ENCODE peak calls at places on chromosomes 2 and 18, in four cellular contexts. One of them, this sample, is unnamed.

GRCh38 chr2:98546186-98546585 is 62.1 kb downstream of the COA5 start:
- DNase-seq in cardiac muscle cell: no peak
- DNase-seq in K562: no peak
- DNase-seq in pancreas: no peak
- DNase-seq in this sample: no peak

GRCh38 chr18:28175047-28175929 is 1.6 kb downstream of the CDH2 start:
- DNase-seq in K562: no peak
- DNase-seq in cardiac muscle cell: peak; percentile 91
- DNase-seq in pancreas: peak; percentile 77
- DNase-seq in this sample: no peak

GRCh38 chr18:29651121-29651675 is 1391.3 kb downstream of the DSC3 start:
- DNase-seq in cardiac muscle cell: no peak
- DNase-seq in K562: no peak
- DNase-seq in pancreas: no peak
- DNase-seq in this sample: peak; percentile 9

GRCh38 chr18:13608791-13609552 is 117.4 kb downstream of the FAM210A start:
- DNase-seq in K562: no peak
- DNase-seq in pancreas: no peak
- DNase-seq in cardiac muscle cell: peak; percentile 30
- DNase-seq in this sample: no peak

GRCh38 chr2:42791606-42792005 is 777 bp downstream of the HAAO start:
- DNase-seq in cardiac muscle cell: no peak
- DNase-seq in pancreas: no peak
- DNase-seq in K562: no peak
- DNase-seq in this sample: no peak

GRCh38 chr2:221095381-221095780 is 476.7 kb downstream of the EPHA4 start:
- DNase-seq in K562: no peak
- DNase-seq in pancreas: no peak
- DNase-seq in cardiac muscle cell: no peak
- DNase-seq in this sample: no peak

GRCh38 chr2:33241072-33241471 is 235.4 kb upstream of the RASGRP3 start:
- DNase-seq in K562: no peak
- DNase-seq in cardiac muscle cell: no peak
- DNase-seq in pancreas: no peak
- DNase-seq in this sample: no peak

GRCh38 chr18:55096261-55097026 is 137.2 kb upstream of the CCDC68 start:
- DNase-seq in pancreas: no peak
- DNase-seq in K562: peak; percentile 17
- DNase-seq in cardiac muscle cell: peak; percentile 41
- DNase-seq in this sample: peak; percentile 38

GRCh38 chr2:109558076-109558882 is 55.5 kb downstream of the SEPTIN10 start:
- DNase-seq in pancreas: no peak
- DNase-seq in cardiac muscle cell: no peak
- DNase-seq in K562: no peak
- DNase-seq in this sample: no peak

GRCh38 chr2:218082586-218083351 is 13.7 kb downstream of the RUFY4 start:
- DNase-seq in cardiac muscle cell: no peak
- DNase-seq in pancreas: peak; percentile 6
- DNase-seq in K562: no peak
- DNase-seq in this sample: no peak

GRCh38 chr2:117972466-117973123 is 41.3 kb downstream of the CCDC93 start:
- DNase-seq in K562: no peak
- DNase-seq in cardiac muscle cell: no peak
- DNase-seq in pancreas: no peak
- DNase-seq in this sample: no peak

GRCh38 chr2:74739733-74740241 is 85.7 kb downstream of the SEMA4F start:
- DNase-seq in K562: no peak
- DNase-seq in pancreas: no peak
- DNase-seq in cardiac muscle cell: peak; percentile 51
- DNase-seq in this sample: no peak

GRCh38 chr2:214591359-214591758 is 180.5 kb downstream of the VWC2L start:
- DNase-seq in pancreas: no peak
- DNase-seq in K562: no peak
- DNase-seq in cardiac muscle cell: no peak
- DNase-seq in this sample: no peak

GRCh38 chr2:38074775-38075435 is 1.0 kb downstream of the CYP1B1 start:
- DNase-seq in pancreas: peak; percentile 74
- DNase-seq in cardiac muscle cell: peak; percentile 75
- DNase-seq in K562: no peak
- DNase-seq in this sample: no peak

GRCh38 chr2:102355526-102356380 is at the start of gene IL18R1:
- DNase-seq in pancreas: peak; percentile 88
- DNase-seq in K562: peak; percentile 82
- DNase-seq in cardiac muscle cell: peak; percentile 86
- DNase-seq in this sample: no peak

GRCh38 chr18:69969491-69969890 is 21.8 kb upstream of the CD226 start:
- DNase-seq in K562: no peak
- DNase-seq in pancreas: no peak
- DNase-seq in cardiac muscle cell: no peak
- DNase-seq in this sample: no peak

GRCh38 chr2:203533696-203534471 is 1.2 kb downstream of the RAPH1 start:
- DNase-seq in cardiac muscle cell: peak; percentile 17
- DNase-seq in K562: peak; percentile 6
- DNase-seq in pancreas: no peak
- DNase-seq in this sample: peak; percentile 45

GRCh38 chr18:77777126-77777525 is 527.5 kb downstream of the GALR1 start:
- DNase-seq in cardiac muscle cell: no peak
- DNase-seq in K562: no peak
- DNase-seq in pancreas: no peak
- DNase-seq in this sample: no peak

GRCh38 chr2:210323003-210323402 is 8.0 kb upstream of the MYL1 start:
- DNase-seq in pancreas: no peak
- DNase-seq in K562: no peak
- DNase-seq in cardiac muscle cell: no peak
- DNase-seq in this sample: no peak

GRCh38 chr2:133848111-133848649 is 279.9 kb upstream of the NCKAP5 start:
- DNase-seq in K562: no peak
- DNase-seq in pancreas: no peak
- DNase-seq in cardiac muscle cell: no peak
- DNase-seq in this sample: no peak

GRCh38 chr2:148935791-148936190 is 60.8 kb downstream of the KIF5C start:
- DNase-seq in cardiac muscle cell: no peak
- DNase-seq in pancreas: no peak
- DNase-seq in K562: no peak
- DNase-seq in this sample: no peak

GRCh38 chr2:45009928-45010705 is 865 bp upstream of the SIX2 start:
- DNase-seq in cardiac muscle cell: peak; percentile 70
- DNase-seq in K562: no peak
- DNase-seq in pancreas: peak; percentile 86
- DNase-seq in this sample: no peak

GRCh38 chr2:168272225-168272624 is 24.8 kb upstream of the STK39 start:
- DNase-seq in pancreas: no peak
- DNase-seq in cardiac muscle cell: peak; percentile 29
- DNase-seq in K562: no peak
- DNase-seq in this sample: no peak

GRCh38 chr18:48790226-48790863 is 160.4 kb downstream of the SMAD7 start:
- DNase-seq in cardiac muscle cell: no peak
- DNase-seq in pancreas: peak; percentile 57
- DNase-seq in K562: no peak
- DNase-seq in this sample: no peak

GRCh38 chr18:49161627-49162026 is 210.9 kb upstream of the SMAD7 start:
- DNase-seq in K562: no peak
- DNase-seq in cardiac muscle cell: no peak
- DNase-seq in pancreas: no peak
- DNase-seq in this sample: peak; percentile 47

GRCh38 chr2:241068136-241068941 is 33.7 kb downstream of the MTERF4 start:
- DNase-seq in K562: no peak
- DNase-seq in pancreas: peak; percentile 32
- DNase-seq in cardiac muscle cell: no peak
- DNase-seq in this sample: no peak

GRCh38 chr2:189624648-189625355 is 36.5 kb upstream of the ASNSD1 start:
- DNase-seq in K562: peak; percentile 13
- DNase-seq in cardiac muscle cell: no peak
- DNase-seq in pancreas: no peak
- DNase-seq in this sample: no peak

GRCh38 chr2:667332-668000 is 9.7 kb downstream of the TMEM18 start:
- DNase-seq in K562: peak; percentile 44
- DNase-seq in cardiac muscle cell: no peak
- DNase-seq in pancreas: no peak
- DNase-seq in this sample: no peak

DNA sequence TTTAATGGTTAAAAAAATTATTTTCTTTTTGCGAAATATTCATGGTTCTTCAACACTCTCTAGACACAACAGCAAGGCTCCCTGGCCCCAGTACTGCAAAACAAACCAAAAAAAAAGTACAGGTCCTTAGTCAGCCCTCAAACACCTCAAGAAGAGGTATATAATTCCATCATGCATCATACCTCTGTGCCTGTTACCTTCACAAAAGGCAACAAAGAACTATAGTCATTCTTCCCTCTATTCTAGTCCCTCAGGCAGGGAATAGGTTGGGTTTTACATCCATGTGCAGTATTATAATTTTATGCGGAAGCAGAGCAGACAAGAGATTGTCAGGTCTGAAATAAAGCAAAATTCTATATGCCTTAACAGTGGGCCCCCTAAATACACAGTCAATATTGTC is 8.5 kb downstream of the NFE2L2 start:
- DNase-seq in pancreas: no peak
- DNase-seq in cardiac muscle cell: no peak
- DNase-seq in K562: no peak
- DNase-seq in this sample: no peak
- H3K4me3 ChIP-seq in pancreas: no peak overlapping the region
- H3K4me3 ChIP-seq in cardiac muscle cell: no peak overlapping the region
- H3K4me3 ChIP-seq in K562: no peak overlapping the region
- H3K4me3 ChIP-seq in this sample: no peak overlapping the region

GRCh38 chr2:6791682-6792081 is 74.0 kb downstream of the CMPK2 start:
- DNase-seq in pancreas: no peak
- DNase-seq in cardiac muscle cell: no peak
- DNase-seq in K562: peak; percentile 26
- DNase-seq in this sample: no peak
- TF ChIP-seq CTCF in pancreas: no peak
- TF ChIP-seq CTCF in cardiac muscle cell: no peak
- TF ChIP-seq CTCF in K562: peak; percentile 43
- TF ChIP-seq CTCF in this sample: peak; percentile 7

GRCh38 chr18:35616664-35617423 is 35.3 kb downstream of the GALNT1 start:
- DNase-seq in pancreas: no peak
- DNase-seq in K562: peak; percentile 29
- DNase-seq in cardiac muscle cell: no peak
- DNase-seq in this sample: peak; percentile 75
- H3K4me3 ChIP-seq in pancreas: no peak overlapping the region
- H3K4me3 ChIP-seq in K562: no peak overlapping the region
- H3K4me3 ChIP-seq in cardiac muscle cell: no peak overlapping the region
- H3K4me3 ChIP-seq in this sample: no peak overlapping the region

GRCh38 chr2:62795341-62795740 is 89.8 kb downstream of the EHBP1 start:
- DNase-seq in K562: no peak
- DNase-seq in cardiac muscle cell: no peak
- DNase-seq in pancreas: no peak
- DNase-seq in this sample: no peak
- TF ChIP-seq CTCF in K562: no peak
- TF ChIP-seq CTCF in cardiac muscle cell: no peak
- TF ChIP-seq CTCF in pancreas: no peak
- TF ChIP-seq CTCF in this sample: no peak

GRCh38 chr2:200713704-200714064 is 98.0 kb upstream of the BZW1 start:
- DNase-seq in pancreas: no peak
- DNase-seq in cardiac muscle cell: no peak
- DNase-seq in K562: no peak
- DNase-seq in this sample: no peak
- H3K4me3 ChIP-seq in pancreas: no peak overlapping the region
- H3K4me3 ChIP-seq in cardiac muscle cell: no peak overlapping the region
- H3K4me3 ChIP-seq in K562: no peak overlapping the region
- H3K4me3 ChIP-seq in this sample: no peak overlapping the region

DNA sequence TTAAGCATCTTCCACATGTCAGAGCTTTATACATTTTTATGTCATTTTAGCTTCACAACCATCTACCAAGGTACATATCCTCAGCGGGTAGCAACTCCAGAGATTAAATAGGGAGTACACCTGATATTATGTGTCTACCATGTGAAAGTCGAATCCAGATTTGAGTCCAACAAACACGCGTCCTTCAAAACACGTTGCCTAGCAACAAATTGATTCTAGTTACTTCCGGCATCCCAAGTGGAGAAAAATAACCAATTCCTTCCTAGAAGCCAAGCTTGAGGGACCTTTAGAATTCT is 222 bp upstream of the ERICH2 start:
- DNase-seq in cardiac muscle cell: no peak
- DNase-seq in pancreas: no peak
- DNase-seq in K562: no peak
- DNase-seq in this sample: no peak
- TF ChIP-seq CTCF in cardiac muscle cell: no peak
- TF ChIP-seq CTCF in pancreas: no peak
- TF ChIP-seq CTCF in K562: no peak
- TF ChIP-seq CTCF in this sample: no peak

DNA sequence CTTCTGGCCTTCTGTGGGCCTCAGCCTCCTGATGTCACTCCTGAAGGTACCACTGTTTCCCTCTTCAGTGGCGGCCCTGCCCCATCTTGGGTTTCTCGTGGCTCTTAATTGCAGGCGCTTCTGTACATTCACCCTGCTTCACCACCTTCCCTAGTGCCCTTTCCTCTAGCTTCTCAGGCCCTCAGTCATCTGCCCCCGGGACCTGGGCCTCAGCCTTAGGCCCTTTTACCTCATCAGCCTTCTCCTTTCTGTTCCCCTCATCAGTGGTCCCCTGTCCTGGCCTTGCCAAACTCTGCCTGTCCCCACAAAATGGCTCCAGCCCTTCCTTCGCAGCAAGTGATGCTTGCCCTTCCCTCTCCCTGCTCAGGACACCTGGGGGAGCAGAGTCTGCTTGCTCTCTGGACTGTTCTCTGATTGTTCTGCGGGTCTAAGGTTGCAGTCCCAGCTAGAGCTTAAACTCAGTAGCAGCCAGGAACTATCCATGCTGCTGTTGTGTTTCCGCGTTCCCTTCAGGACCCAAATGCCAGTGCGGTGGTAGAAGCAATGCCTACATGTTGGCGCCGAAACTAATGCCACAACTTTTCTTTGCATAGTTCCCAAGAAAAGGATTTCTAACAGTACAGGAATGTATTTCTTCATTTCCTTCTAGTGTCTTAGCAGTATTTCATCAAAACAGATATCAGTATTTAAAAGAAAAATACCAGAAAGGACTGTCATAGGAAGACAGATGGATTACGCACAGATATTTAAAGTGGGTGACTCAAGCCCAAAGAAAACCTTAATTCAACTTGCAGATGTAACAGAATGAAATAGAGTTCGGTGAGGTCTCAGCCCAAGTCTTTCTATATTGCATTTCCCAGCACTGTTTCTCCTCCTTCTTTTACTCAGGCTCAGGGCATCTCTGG is 7.5 kb downstream of the ASB1 start:
- DNase-seq in pancreas: no peak
- DNase-seq in K562: no peak
- DNase-seq in cardiac muscle cell: no peak
- DNase-seq in this sample: peak; percentile 83
- H3K4me3 ChIP-seq in pancreas: no peak overlapping the region
- H3K4me3 ChIP-seq in K562: no peak overlapping the region
- H3K4me3 ChIP-seq in cardiac muscle cell: no peak overlapping the region
- H3K4me3 ChIP-seq in this sample: no peak overlapping the region

This sample was measured in AG04449.